ENCODE peak calls at places on chromosomes 11 and 22, in ten cellular contexts. Z is IMR-90, C is BE2C, I is GM23338, D is colonic mucosa, M is MM.1S, G is RWPE2, V is fibroblast of lung, T is thoracic aorta, A is Caco-2. N is an unnamed sample. For H3K27me3, the result is how much of the 10 kb centered on the place peaks cover.

GRCh38 chr22:41367680-41368542 is 13.8 kb upstream of the TEF start:
- DNase-seq in Z (peak), C (peak), I (peak), D (peak), M (no peak), G (no peak), V (peak), T (no peak), A (no peak), N (no peak)

GRCh38 chr22:27270818-27271510 is 530.6 kb downstream of the MN1 start:
- DNase-seq in Z (no peak), C (no peak), I (no peak), D (no peak), M (no peak), G (no peak), V (peak), T (no peak), A (no peak), N (no peak)

GRCh38 chr11:1163911-1164735 is 6.4 kb downstream of the MUC5AC start:
- DNase-seq in Z (no peak), C (no peak), I (no peak), D (no peak), M (no peak), G (peak), V (no peak), T (no peak), A (peak), N (no peak)

GRCh38 chr22:27331526-27332281 is 469.9 kb downstream of the MN1 start:
- DNase-seq in Z (peak), C (peak), I (peak), D (no peak), M (no peak), G (no peak), V (no peak), T (peak), A (no peak), N (no peak)

GRCh38 chr11:87063982-87064381 is 26.2 kb downstream of the TMEM135 start:
- DNase-seq in Z (peak), C (no peak), I (no peak), D (no peak), M (no peak), G (no peak), V (peak), T (no peak), A (no peak), N (no peak)

GRCh38 chr22:39300198-39300830 is 19.1 kb downstream of the RPL3 start:
- DNase-seq in Z (no peak), C (peak), I (peak), D (no peak), M (no peak), G (no peak), V (no peak), T (no peak), A (no peak), N (no peak)

GRCh38 chr22:30386608-30386959 is 627 bp downstream of the RNF215 start:
- DNase-seq in Z (no peak), C (no peak), I (no peak), D (peak), M (no peak), G (no peak), V (no peak), T (no peak), A (no peak), N (no peak)

GRCh38 chr22:49725516-49725915 is 102.2 kb downstream of the BRD1 start:
- DNase-seq in Z (no peak), C (no peak), I (no peak), D (no peak), M (no peak), G (peak), V (no peak), T (no peak), A (no peak), N (no peak)

GRCh38 chr11:285021-285893 is 3.7 kb upstream of the PGGHG start:
- DNase-seq in Z (no peak), C (no peak), I (no peak), D (no peak), M (no peak), G (no peak), V (no peak), T (no peak), A (peak), N (no peak)

GRCh38 chr22:37843746-37844089 is 416 bp downstream of the ANKRD54 start:
- DNase-seq in Z (peak), C (peak), I (peak), D (peak), M (peak), G (no peak), V (no peak), T (no peak), A (no peak), N (no peak)

DNA sequence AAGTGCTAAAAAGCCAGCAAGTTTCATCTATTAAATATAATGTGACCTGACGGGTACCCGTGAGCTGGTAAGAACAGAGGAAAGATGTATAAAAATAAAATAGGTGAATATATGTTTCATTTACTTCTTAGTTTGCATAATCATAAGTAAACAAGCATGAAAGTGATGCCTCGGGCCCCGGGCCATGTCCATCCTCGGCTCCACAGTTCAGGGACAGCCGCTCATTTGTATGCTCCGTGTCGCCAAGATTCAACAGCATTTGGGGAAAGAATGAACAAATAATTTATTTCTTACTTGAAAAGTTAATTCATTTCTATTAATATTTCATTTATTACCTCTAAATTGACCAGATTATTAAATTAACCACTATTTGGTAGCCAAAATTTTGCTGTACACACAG is 251.8 kb downstream of the NTM start:
- DNase-seq in Z (no peak), C (no peak), I (no peak), D (no peak), M (no peak), G (no peak), V (no peak), T (no peak), A (no peak), N (no peak)
- H3K27me3 ChIP-seq in Z (under half), C (under half), I (under half), D (under half), M (under half), G (under half), V (under half), T (under half), A (under half), N (under half)

GRCh38 chr22:43862882-43863202 is 529 bp upstream of the SULT4A1 start:
- DNase-seq in Z (no peak), C (no peak), I (no peak), D (no peak), M (no peak), G (no peak), V (no peak), T (no peak), A (no peak), N (no peak)
- H3K27me3 ChIP-seq in Z (under half), C (under half), I (under half), D (under half), M (half or more), G (under half), V (under half), T (under half), A (under half), N (under half)

GRCh38 chr11:38402063-38402462 is 1804.0 kb upstream of the RAG2 start:
- DNase-seq in Z (no peak), C (no peak), I (no peak), D (no peak), M (no peak), G (no peak), V (no peak), T (no peak), A (no peak), N (no peak)
- H3K27me3 ChIP-seq in Z (under half), C (under half), I (under half), D (under half), M (under half), G (under half), V (under half), T (under half), A (under half), N (under half)

GRCh38 chr11:14381968-14382367 is 23.0 kb upstream of the RRAS2 start:
- DNase-seq in Z (no peak), C (no peak), I (no peak), D (no peak), M (no peak), G (no peak), V (no peak), T (no peak), A (no peak), N (no peak)
- H3K27me3 ChIP-seq in Z (under half), C (under half), I (under half), D (under half), M (under half), G (under half), V (under half), T (under half), A (under half), N (under half)

GRCh38 chr11:17477361-17477760 is 716 bp upstream of the ABCC8 start:
- DNase-seq in Z (no peak), C (no peak), I (no peak), D (no peak), M (no peak), G (no peak), V (no peak), T (no peak), A (no peak), N (no peak)
- H3K27me3 ChIP-seq in Z (under half), C (under half), I (half or more), D (under half), M (under half), G (under half), V (under half), T (under half), A (under half), N (half or more)

GRCh38 chr22:19149047-19149883 is 827 bp downstream of the GSC2 start:
- DNase-seq in Z (no peak), C (no peak), I (peak), D (no peak), M (no peak), G (no peak), V (peak), T (no peak), A (no peak), N (no peak)

GRCh38 chr22:19149962-19150361 is at the start of gene GSC2:
- DNase-seq in Z (no peak), C (no peak), I (no peak), D (no peak), M (no peak), G (no peak), V (no peak), T (no peak), A (no peak), N (no peak)

GRCh38 chr22:19151329-19152191 is 1.5 kb upstream of the GSC2 start:
- DNase-seq in Z (no peak), C (no peak), I (no peak), D (no peak), M (no peak), G (no peak), V (no peak), T (no peak), A (no peak), N (no peak)

GRCh38 chr22:19150482-19151328 is 613 bp upstream of the GSC2 start:
- DNase-seq in Z (no peak), C (no peak), I (no peak), D (no peak), M (no peak), G (no peak), V (no peak), T (no peak), A (no peak), N (no peak)

DNA sequence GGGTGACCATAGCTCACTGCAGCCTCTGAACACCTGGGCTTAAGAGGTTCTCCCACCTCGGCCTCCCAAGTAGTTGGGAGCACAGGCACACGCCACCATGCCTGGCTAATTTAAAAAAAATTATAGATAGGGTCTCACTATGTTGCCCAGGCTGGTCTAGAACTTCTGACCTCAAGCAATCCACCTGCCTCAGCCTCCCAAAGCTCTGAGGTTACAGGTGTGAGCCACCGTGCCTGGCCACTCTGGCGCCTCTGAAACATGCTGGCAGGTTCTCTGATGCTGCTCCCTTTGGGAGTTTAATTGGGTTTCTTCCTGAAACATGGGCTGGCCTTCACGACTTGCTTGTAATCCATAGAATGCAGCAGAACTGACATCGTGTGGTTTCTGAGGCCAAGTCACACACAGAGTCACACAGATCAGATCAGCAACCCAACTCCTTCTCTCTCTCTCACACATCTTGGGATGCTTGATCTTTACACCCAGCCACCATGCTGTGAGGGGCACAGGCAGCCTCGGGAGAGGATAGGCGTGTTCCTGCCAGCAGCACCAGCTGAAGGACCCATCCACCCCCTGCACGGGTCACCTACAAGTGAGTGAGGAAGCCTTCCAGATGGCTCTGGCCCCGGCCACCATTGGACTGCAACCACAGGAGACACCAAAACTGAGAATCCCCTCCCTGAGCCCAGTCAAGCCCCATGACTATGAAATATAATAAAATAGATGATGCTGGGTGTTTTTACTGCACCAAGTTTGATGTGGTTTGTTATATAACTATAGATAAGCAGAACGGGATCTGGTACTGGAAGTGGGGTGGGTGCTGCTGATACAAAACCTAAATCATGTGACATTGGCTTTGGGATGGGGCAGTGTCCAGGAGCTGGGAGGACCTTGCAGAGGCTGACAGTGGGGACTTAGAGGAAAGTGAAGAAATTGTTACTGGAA is 3.1 kb upstream of the GSC2 start:
- DNase-seq in Z (no peak), C (no peak), I (no peak), D (no peak), M (no peak), G (no peak), V (no peak), T (no peak), A (no peak), N (no peak)
- H3K27me3 ChIP-seq in Z (under half), C (half or more), I (half or more), D (under half), M (under half), G (under half), V (under half), T (under half), A (under half), N (under half)

GRCh38 chr11:116517584-116517983 is 255.2 kb downstream of the BUD13 start:
- DNase-seq in Z (no peak), C (no peak), I (no peak), D (no peak), M (no peak), G (no peak), V (no peak), T (no peak), A (no peak), N (no peak)
- H3K27me3 ChIP-seq in Z (under half), C (under half), I (under half), D (under half), M (under half), G (under half), V (under half), T (under half), A (under half), N (under half)